ENCODE peak calls at places on chromosomes 5 and 9, in six cellular contexts. One of them, this sample, is unnamed.

GRCh38 chr5:172543484-172544298 is 89.4 kb upstream of the SH3PXD2B start:
- DNase-seq in epithelial cell of prostate: no peak
- DNase-seq in activated CD4-positive, alpha-beta T cell treated with anti-CD3 and anti-CD28 coated beads, Interleukin-2, amount 50 U/mL, for 4 hours: no peak
- DNase-seq in GM03348: no peak
- DNase-seq in mesenteric fat pad: peak
- DNase-seq in KBM-7: no peak
- DNase-seq in this sample: peak

GRCh38 chr5:139839416-139839815 is 43.8 kb downstream of the PSD2 start:
- DNase-seq in epithelial cell of prostate: no peak
- DNase-seq in activated CD4-positive, alpha-beta T cell treated with anti-CD3 and anti-CD28 coated beads, Interleukin-2, amount 50 U/mL, for 4 hours: no peak
- DNase-seq in GM03348: no peak
- DNase-seq in mesenteric fat pad: no peak
- DNase-seq in KBM-7: no peak
- DNase-seq in this sample: no peak

GRCh38 chr9:135890896-135891631 is 16.3 kb downstream of the CAMSAP1 start:
- DNase-seq in epithelial cell of prostate: no peak
- DNase-seq in activated CD4-positive, alpha-beta T cell treated with anti-CD3 and anti-CD28 coated beads, Interleukin-2, amount 50 U/mL, for 4 hours: no peak
- DNase-seq in GM03348: no peak
- DNase-seq in mesenteric fat pad: peak
- DNase-seq in KBM-7: no peak
- DNase-seq in this sample: no peak

GRCh38 chr5:54643679-54644078 is 126.1 kb downstream of the SNX18 start:
- DNase-seq in epithelial cell of prostate: peak
- DNase-seq in activated CD4-positive, alpha-beta T cell treated with anti-CD3 and anti-CD28 coated beads, Interleukin-2, amount 50 U/mL, for 4 hours: no peak
- DNase-seq in GM03348: peak
- DNase-seq in mesenteric fat pad: no peak
- DNase-seq in KBM-7: no peak
- DNase-seq in this sample: no peak

GRCh38 chr9:21558079-21558478 is 76.0 kb upstream of the IFNE start:
- DNase-seq in epithelial cell of prostate: no peak
- DNase-seq in activated CD4-positive, alpha-beta T cell treated with anti-CD3 and anti-CD28 coated beads, Interleukin-2, amount 50 U/mL, for 4 hours: no peak
- DNase-seq in GM03348: no peak
- DNase-seq in mesenteric fat pad: no peak
- DNase-seq in KBM-7: no peak
- DNase-seq in this sample: no peak

GRCh38 chr9:94874316-94874715 is 147.8 kb downstream of the AOPEP start:
- DNase-seq in epithelial cell of prostate: no peak
- DNase-seq in activated CD4-positive, alpha-beta T cell treated with anti-CD3 and anti-CD28 coated beads, Interleukin-2, amount 50 U/mL, for 4 hours: no peak
- DNase-seq in GM03348: peak
- DNase-seq in mesenteric fat pad: no peak
- DNase-seq in KBM-7: no peak
- DNase-seq in this sample: no peak

GRCh38 chr5:153896701-153897100 is 142.0 kb downstream of the FAM114A2 start:
- DNase-seq in epithelial cell of prostate: no peak
- DNase-seq in activated CD4-positive, alpha-beta T cell treated with anti-CD3 and anti-CD28 coated beads, Interleukin-2, amount 50 U/mL, for 4 hours: no peak
- DNase-seq in GM03348: no peak
- DNase-seq in mesenteric fat pad: no peak
- DNase-seq in KBM-7: peak
- DNase-seq in this sample: no peak

GRCh38 chr5:156475831-156476551 is 149.0 kb downstream of the SGCD start:
- DNase-seq in epithelial cell of prostate: peak
- DNase-seq in activated CD4-positive, alpha-beta T cell treated with anti-CD3 and anti-CD28 coated beads, Interleukin-2, amount 50 U/mL, for 4 hours: no peak
- DNase-seq in GM03348: peak
- DNase-seq in mesenteric fat pad: no peak
- DNase-seq in KBM-7: no peak
- DNase-seq in this sample: peak

GRCh38 chr9:83432104-83432627 is 106.0 kb downstream of the FRMD3 start:
- DNase-seq in epithelial cell of prostate: no peak
- DNase-seq in activated CD4-positive, alpha-beta T cell treated with anti-CD3 and anti-CD28 coated beads, Interleukin-2, amount 50 U/mL, for 4 hours: no peak
- DNase-seq in GM03348: peak
- DNase-seq in mesenteric fat pad: no peak
- DNase-seq in KBM-7: no peak
- DNase-seq in this sample: peak

GRCh38 chr9:128911529-128912035 is 9.2 kb upstream of the PHYHD1 start:
- DNase-seq in epithelial cell of prostate: no peak
- DNase-seq in activated CD4-positive, alpha-beta T cell treated with anti-CD3 and anti-CD28 coated beads, Interleukin-2, amount 50 U/mL, for 4 hours: no peak
- DNase-seq in GM03348: peak
- DNase-seq in mesenteric fat pad: no peak
- DNase-seq in KBM-7: peak
- DNase-seq in this sample: peak

GRCh38 chr5:6402939-6403338 is 24.6 kb upstream of the MED10 start:
- DNase-seq in epithelial cell of prostate: no peak
- DNase-seq in activated CD4-positive, alpha-beta T cell treated with anti-CD3 and anti-CD28 coated beads, Interleukin-2, amount 50 U/mL, for 4 hours: no peak
- DNase-seq in GM03348: no peak
- DNase-seq in mesenteric fat pad: no peak
- DNase-seq in KBM-7: peak
- DNase-seq in this sample: no peak

GRCh38 chr5:141880961-141881801 is 3.0 kb upstream of the PCDH1 start:
- DNase-seq in epithelial cell of prostate: no peak
- DNase-seq in activated CD4-positive, alpha-beta T cell treated with anti-CD3 and anti-CD28 coated beads, Interleukin-2, amount 50 U/mL, for 4 hours: no peak
- DNase-seq in GM03348: no peak
- DNase-seq in mesenteric fat pad: peak
- DNase-seq in KBM-7: no peak
- DNase-seq in this sample: no peak

GRCh38 chr5:38453506-38453905 is 102.9 kb downstream of the LIFR start:
- DNase-seq in epithelial cell of prostate: no peak
- DNase-seq in activated CD4-positive, alpha-beta T cell treated with anti-CD3 and anti-CD28 coated beads, Interleukin-2, amount 50 U/mL, for 4 hours: peak
- DNase-seq in GM03348: no peak
- DNase-seq in mesenteric fat pad: no peak
- DNase-seq in KBM-7: peak
- DNase-seq in this sample: no peak

GRCh38 chr9:114836769-114837168 is 30.9 kb upstream of the TNFSF15 start:
- DNase-seq in epithelial cell of prostate: no peak
- DNase-seq in activated CD4-positive, alpha-beta T cell treated with anti-CD3 and anti-CD28 coated beads, Interleukin-2, amount 50 U/mL, for 4 hours: no peak
- DNase-seq in GM03348: no peak
- DNase-seq in mesenteric fat pad: no peak
- DNase-seq in KBM-7: no peak
- DNase-seq in this sample: no peak

GRCh38 chr5:21895766-21896165 is 957.4 kb downstream of the CDH12 start:
- DNase-seq in epithelial cell of prostate: no peak
- DNase-seq in activated CD4-positive, alpha-beta T cell treated with anti-CD3 and anti-CD28 coated beads, Interleukin-2, amount 50 U/mL, for 4 hours: no peak
- DNase-seq in GM03348: no peak
- DNase-seq in mesenteric fat pad: no peak
- DNase-seq in KBM-7: no peak
- DNase-seq in this sample: no peak

GRCh38 chr5:86797677-86798076 is 179.9 kb downstream of the COX7C start:
- DNase-seq in epithelial cell of prostate: no peak
- DNase-seq in activated CD4-positive, alpha-beta T cell treated with anti-CD3 and anti-CD28 coated beads, Interleukin-2, amount 50 U/mL, for 4 hours: no peak
- DNase-seq in GM03348: no peak
- DNase-seq in mesenteric fat pad: no peak
- DNase-seq in KBM-7: no peak
- DNase-seq in this sample: no peak

GRCh38 chr5:150402226-150402773 is 10.4 kb downstream of the CD74 start:
- DNase-seq in epithelial cell of prostate: no peak
- DNase-seq in activated CD4-positive, alpha-beta T cell treated with anti-CD3 and anti-CD28 coated beads, Interleukin-2, amount 50 U/mL, for 4 hours: no peak
- DNase-seq in GM03348: no peak
- DNase-seq in mesenteric fat pad: no peak
- DNase-seq in KBM-7: no peak
- DNase-seq in this sample: no peak

GRCh38 chr9:112331676-112331955 is 1.8 kb downstream of the PTBP3 start:
- DNase-seq in epithelial cell of prostate: no peak
- DNase-seq in activated CD4-positive, alpha-beta T cell treated with anti-CD3 and anti-CD28 coated beads, Interleukin-2, amount 50 U/mL, for 4 hours: no peak
- DNase-seq in GM03348: no peak
- DNase-seq in mesenteric fat pad: no peak
- DNase-seq in KBM-7: no peak
- DNase-seq in this sample: no peak

GRCh38 chr9:77502568-77502967 is 145.6 kb downstream of the GNA14 start:
- DNase-seq in epithelial cell of prostate: no peak
- DNase-seq in activated CD4-positive, alpha-beta T cell treated with anti-CD3 and anti-CD28 coated beads, Interleukin-2, amount 50 U/mL, for 4 hours: no peak
- DNase-seq in GM03348: no peak
- DNase-seq in mesenteric fat pad: no peak
- DNase-seq in KBM-7: no peak
- DNase-seq in this sample: no peak

GRCh38 chr9:119272500-119273211 is 96.6 kb downstream of the BRINP1 start:
- DNase-seq in epithelial cell of prostate: no peak
- DNase-seq in activated CD4-positive, alpha-beta T cell treated with anti-CD3 and anti-CD28 coated beads, Interleukin-2, amount 50 U/mL, for 4 hours: no peak
- DNase-seq in GM03348: no peak
- DNase-seq in mesenteric fat pad: no peak
- DNase-seq in KBM-7: no peak
- DNase-seq in this sample: no peak

GRCh38 chr5:16819522-16820167 is 116.4 kb downstream of the MYO10 start:
- DNase-seq in epithelial cell of prostate: peak
- DNase-seq in activated CD4-positive, alpha-beta T cell treated with anti-CD3 and anti-CD28 coated beads, Interleukin-2, amount 50 U/mL, for 4 hours: no peak
- DNase-seq in GM03348: peak
- DNase-seq in mesenteric fat pad: no peak
- DNase-seq in KBM-7: no peak
- DNase-seq in this sample: no peak

GRCh38 chr9:2336055-2336454 is 285.5 kb upstream of the VLDLR start:
- DNase-seq in epithelial cell of prostate: no peak
- DNase-seq in activated CD4-positive, alpha-beta T cell treated with anti-CD3 and anti-CD28 coated beads, Interleukin-2, amount 50 U/mL, for 4 hours: no peak
- DNase-seq in GM03348: no peak
- DNase-seq in mesenteric fat pad: no peak
- DNase-seq in KBM-7: peak
- DNase-seq in this sample: no peak

GRCh38 chr5:170625221-170626165 is 121.7 kb downstream of the KCNIP1 start:
- DNase-seq in epithelial cell of prostate: no peak
- DNase-seq in activated CD4-positive, alpha-beta T cell treated with anti-CD3 and anti-CD28 coated beads, Interleukin-2, amount 50 U/mL, for 4 hours: no peak
- DNase-seq in GM03348: no peak
- DNase-seq in mesenteric fat pad: peak
- DNase-seq in KBM-7: no peak
- DNase-seq in this sample: no peak

GRCh38 chr5:124901081-124901480 is 154.6 kb upstream of the ZNF608 start:
- DNase-seq in epithelial cell of prostate: no peak
- DNase-seq in activated CD4-positive, alpha-beta T cell treated with anti-CD3 and anti-CD28 coated beads, Interleukin-2, amount 50 U/mL, for 4 hours: no peak
- DNase-seq in GM03348: no peak
- DNase-seq in mesenteric fat pad: no peak
- DNase-seq in KBM-7: no peak
- DNase-seq in this sample: no peak

GRCh38 chr9:123763910-123764588 is 165.9 kb downstream of the DENND1A start:
- DNase-seq in epithelial cell of prostate: peak
- DNase-seq in activated CD4-positive, alpha-beta T cell treated with anti-CD3 and anti-CD28 coated beads, Interleukin-2, amount 50 U/mL, for 4 hours: no peak
- DNase-seq in GM03348: peak
- DNase-seq in mesenteric fat pad: no peak
- DNase-seq in KBM-7: no peak
- DNase-seq in this sample: no peak

GRCh38 chr5:169777112-169777511 is 140.0 kb downstream of the DOCK2 start:
- DNase-seq in epithelial cell of prostate: no peak
- DNase-seq in activated CD4-positive, alpha-beta T cell treated with anti-CD3 and anti-CD28 coated beads, Interleukin-2, amount 50 U/mL, for 4 hours: no peak
- DNase-seq in GM03348: no peak
- DNase-seq in mesenteric fat pad: no peak
- DNase-seq in KBM-7: no peak
- DNase-seq in this sample: no peak